ENCODE peak calls at places on chromosome 3, in six cellular contexts. A is OCI-LY7; W is CD8-positive, alpha-beta memory T cell; X is prostate gland; T is neuronal stem cell; H is H1. C is an unnamed sample. For H3K4me1, the result is how much of the 10 kb centered on the place peaks cover.

GRCh38 chr3:69915726-69916125 is 83.8 kb upstream of the SAMMSON start:
- DNase-seq in T (no peak), H (no peak), X (no peak), A (no peak), W (no peak), C (no peak)

GRCh38 chr3:197501879-197502620 is 53.7 kb downstream of the BDH1 start:
- DNase-seq in T (peak), H (peak), A (peak), W (no peak), X (no peak), C (no peak)

GRCh38 chr3:126197854-126198584 is 17.6 kb upstream of the ALDH1L1 start:
- DNase-seq in A (peak), T (no peak), H (peak), X (peak), W (no peak), C (peak)

GRCh38 chr3:167876603-167877325 is 141.2 kb downstream of the SERPINI1 start:
- DNase-seq in T (no peak), W (no peak), X (no peak), A (no peak), H (no peak), C (no peak)

GRCh38 chr3:155741598-155741997 is 3.3 kb downstream of the PLCH1 start:
- DNase-seq in W (no peak), A (no peak), X (no peak), H (no peak), T (no peak), C (peak)

GRCh38 chr3:124565013-124565412 is 165.2 kb upstream of the UMPS start:
- DNase-seq in T (peak), X (peak), H (peak), W (peak), A (peak), C (peak)

GRCh38 chr3:177306252-177306651 is 109.0 kb upstream of the TBL1XR1 start:
- DNase-seq in W (no peak), A (no peak), T (no peak), H (no peak), X (no peak), C (no peak)

GRCh38 chr3:192080336-192080735 is 619.4 kb downstream of the PYDC2 start:
- DNase-seq in X (no peak), T (no peak), H (no peak), A (no peak), W (no peak), C (no peak)

GRCh38 chr3:73586628-73587027 is 38.1 kb downstream of the PDZRN3 start:
- DNase-seq in W (no peak), H (no peak), A (no peak), X (no peak), T (no peak), C (no peak)

GRCh38 chr3:85801955-85802354 is 843.2 kb downstream of the CADM2 start:
- DNase-seq in X (no peak), T (peak), H (no peak), A (peak), W (no peak), C (no peak)

GRCh38 chr3:172256101-172256687 is 192.1 kb downstream of the GHSR start:
- DNase-seq in X (no peak), H (no peak), W (no peak), A (no peak), T (no peak), C (no peak)

GRCh38 chr3:128549283-128550112 is 56.5 kb upstream of the GATA2 start:
- DNase-seq in W (no peak), X (no peak), A (no peak), H (no peak), T (no peak), C (peak)

GRCh38 chr3:142953443-142953842 is 10.0 kb downstream of the PAQR9 start:
- DNase-seq in X (no peak), W (no peak), T (no peak), A (no peak), H (no peak), C (no peak)

GRCh38 chr3:163474766-163475165 is 1603.5 kb downstream of the SI start:
- DNase-seq in W (no peak), H (no peak), A (no peak), X (no peak), T (no peak), C (no peak)

GRCh38 chr3:184788751-184789150 is 23.2 kb upstream of the VPS8 start:
- DNase-seq in X (no peak), T (no peak), W (no peak), A (no peak), H (no peak), C (peak)

GRCh38 chr3:150090877-150091276 is 120.2 kb upstream of the PFN2 start:
- DNase-seq in T (no peak), A (no peak), W (no peak), X (no peak), H (no peak), C (no peak)

GRCh38 chr3:119913021-119913420 is 131.1 kb downstream of the NR1I2 start:
- DNase-seq in A (no peak), H (no peak), T (no peak), X (no peak), W (no peak), C (no peak)

GRCh38 chr3:52490938-52491526 is 4.1 kb upstream of the STAB1 start:
- DNase-seq in W (no peak), T (no peak), H (no peak), X (no peak), A (no peak), C (no peak)

GRCh38 chr3:29694783-29695182 is 413.9 kb downstream of the RBMS3 start:
- DNase-seq in H (no peak), W (no peak), A (no peak), X (no peak), T (no peak), C (peak)

GRCh38 chr3:27357665-27358258 is 11.4 kb downstream of the NEK10 start:
- DNase-seq in W (peak), X (no peak), A (peak), H (peak), T (peak), C (peak)

GRCh38 chr3:112365035-112365434 is 32.1 kb downstream of the CD200 start:
- DNase-seq in W (no peak), A (no peak), X (no peak), H (no peak), T (no peak), C (no peak)

GRCh38 chr3:143601738-143602480 is 246.4 kb downstream of the SLC9A9 start:
- DNase-seq in T (no peak), H (no peak), A (no peak), W (no peak), X (peak), C (no peak)

GRCh38 chr3:83928391-83928790 is 1030.4 kb upstream of the CADM2 start:
- DNase-seq in T (no peak), W (no peak), H (peak), X (no peak), A (peak), C (peak)

GRCh38 chr3:61451841-61452240 is 109.5 kb upstream of the PTPRG start:
- DNase-seq in H (no peak), X (no peak), T (no peak), A (no peak), W (no peak), C (no peak)

GRCh38 chr3:43379343-43379742 is 93.0 kb downstream of the SNRK start:
- DNase-seq in H (no peak), X (no peak), W (no peak), T (no peak), A (no peak), C (no peak)

GRCh38 chr3:185081516-185081915 is 71.3 kb downstream of the C3orf70 start:
- DNase-seq in X (no peak), T (no peak), W (no peak), H (no peak), A (no peak), C (no peak)

GRCh38 chr3:102466001-102466400 is 31.2 kb downstream of the ZPLD1 start:
- DNase-seq in W (no peak), T (no peak), X (no peak), H (no peak), A (no peak), C (no peak)

GRCh38 chr3:17110665-17111396 is 226.1 kb downstream of the PLCL2 start:
- DNase-seq in T (no peak), A (no peak), H (peak), X (no peak), W (no peak), C (no peak)

GRCh38 chr3:52374173-52374572 is 58.1 kb downstream of the DNAH1 start:
- DNase-seq in W (no peak), H (no peak), T (no peak), A (peak), X (no peak), C (no peak)

DNA sequence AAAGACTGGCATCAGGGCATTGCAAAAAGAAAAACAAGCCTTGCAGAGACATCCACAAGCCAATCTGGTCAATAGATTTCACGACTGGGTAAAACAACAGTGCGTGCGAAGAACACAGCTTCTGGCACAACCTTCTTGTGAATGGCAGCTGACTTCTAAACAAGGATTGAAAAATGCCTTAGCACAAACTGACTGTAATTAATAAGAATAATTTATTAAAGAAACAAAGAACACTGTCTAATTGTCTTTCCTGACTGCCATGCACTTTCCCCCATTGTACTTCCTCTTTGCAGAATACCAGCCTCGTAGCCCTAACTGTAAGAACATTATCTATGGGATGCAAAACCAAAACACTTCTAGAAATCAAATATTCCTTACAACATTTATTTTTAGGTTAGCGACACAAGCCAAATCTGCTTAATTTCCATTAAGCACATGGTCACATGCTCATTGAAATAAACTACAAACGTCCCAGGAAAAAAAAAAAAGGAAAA is 6.5 kb downstream of the FOXP1 start:
- DNase-seq in A (no peak), H (no peak), W (no peak), T (no peak), X (no peak), C (no peak)
- H3K4me1 ChIP-seq in A (half or more), H (under half), W (under half), T (under half), X (under half), C (under half)

GRCh38 chr3:108511490-108511889 is 1.1 kb upstream of the MYH15 start:
- DNase-seq in A (no peak), H (no peak), W (no peak), T (no peak), X (no peak), C (no peak)
- H3K4me1 ChIP-seq in A (under half), H (under half), W (under half), T (under half), X (under half), C (under half)

DNA sequence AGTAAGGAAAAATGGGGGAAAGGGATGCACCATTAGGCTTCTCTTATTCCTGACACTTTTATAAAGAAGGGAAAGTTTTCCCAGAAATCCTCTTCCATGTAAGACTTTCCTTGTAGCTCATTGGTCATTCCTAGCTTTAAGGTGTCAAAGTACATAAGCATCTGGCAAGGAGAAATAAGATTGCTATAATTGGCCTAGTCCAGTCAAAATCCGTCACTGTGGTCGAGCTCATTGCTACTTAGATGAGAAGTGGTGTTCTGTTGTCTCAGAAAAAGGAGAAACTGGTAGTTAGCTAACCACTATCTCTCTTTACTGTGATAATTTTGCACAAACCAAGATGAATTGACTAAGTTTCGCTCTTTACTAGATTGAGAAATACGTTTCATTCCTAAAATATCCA is 370.1 kb downstream of the CNTN4 start:
- DNase-seq in T (no peak), H (no peak), X (no peak), A (no peak), W (no peak), C (no peak)
- H3K4me1 ChIP-seq in T (under half), H (under half), X (under half), A (under half), W (under half), C (under half)

DNA sequence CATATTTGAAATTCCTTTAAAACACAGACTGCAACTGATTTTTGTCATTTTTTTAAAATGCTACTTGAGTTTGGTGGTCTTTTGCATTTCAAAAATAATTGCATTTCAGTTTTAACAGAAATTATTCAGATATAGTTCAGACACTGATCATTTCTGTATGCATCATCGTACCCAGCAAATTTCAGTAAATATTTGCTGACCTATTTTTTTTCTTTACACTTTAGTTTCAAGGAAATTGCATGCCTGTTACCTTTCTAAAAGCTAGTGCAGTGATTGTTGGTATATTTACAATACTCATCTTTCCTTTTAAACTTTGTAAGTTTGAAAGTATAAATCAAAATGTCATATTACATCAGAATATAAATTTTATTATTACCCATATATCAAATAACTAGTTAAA is 32.4 kb downstream of the ALCAM start:
- DNase-seq in X (no peak), A (no peak), H (no peak), W (no peak), T (no peak), C (no peak)
- H3K4me1 ChIP-seq in X (under half), A (under half), H (under half), W (under half), T (under half), C (under half)

C was measured in PC-9.